ENCODE peak calls at places on chromosome 21, in nine cellular contexts. One of them, this sample, is unnamed. For H3K4me1, the result is how much of the 10 kb centered on the place peaks cover.

GRCh38 chr21:45405819-45406762 is 1.1 kb downstream of the COL18A1 start:
- DNase-seq in hepatocyte: peak
- DNase-seq in upper lobe of left lung: peak
- DNase-seq in left ventricle myocardium inferior: peak
- DNase-seq in K562: peak
- DNase-seq in GM23248: peak
- DNase-seq in upper lobe of right lung: no peak
- DNase-seq in adrenal gland: peak
- DNase-seq in uterus: no peak
- DNase-seq in this sample: no peak

GRCh38 chr21:36718951-36719501 is 20.1 kb downstream of the SIM2 start:
- DNase-seq in hepatocyte: no peak
- DNase-seq in upper lobe of left lung: peak
- DNase-seq in left ventricle myocardium inferior: no peak
- DNase-seq in K562: peak
- DNase-seq in GM23248: peak
- DNase-seq in upper lobe of right lung: peak
- DNase-seq in adrenal gland: no peak
- DNase-seq in uterus: no peak
- DNase-seq in this sample: peak

GRCh38 chr21:45067462-45068285 is 6.7 kb upstream of the ADARB1 start:
- DNase-seq in hepatocyte: no peak
- DNase-seq in upper lobe of left lung: no peak
- DNase-seq in left ventricle myocardium inferior: no peak
- DNase-seq in K562: peak
- DNase-seq in GM23248: no peak
- DNase-seq in upper lobe of right lung: no peak
- DNase-seq in adrenal gland: no peak
- DNase-seq in uterus: no peak
- DNase-seq in this sample: no peak

GRCh38 chr21:27045281-27045985 is 78.5 kb upstream of the ADAMTS5 start:
- DNase-seq in hepatocyte: no peak
- DNase-seq in upper lobe of left lung: no peak
- DNase-seq in left ventricle myocardium inferior: no peak
- DNase-seq in K562: no peak
- DNase-seq in GM23248: peak
- DNase-seq in upper lobe of right lung: no peak
- DNase-seq in adrenal gland: no peak
- DNase-seq in uterus: peak
- DNase-seq in this sample: no peak

GRCh38 chr21:46639489-46640386 is 4.3 kb downstream of the PRMT2 start:
- DNase-seq in hepatocyte: no peak
- DNase-seq in upper lobe of left lung: no peak
- DNase-seq in left ventricle myocardium inferior: no peak
- DNase-seq in K562: no peak
- DNase-seq in GM23248: peak
- DNase-seq in upper lobe of right lung: no peak
- DNase-seq in adrenal gland: no peak
- DNase-seq in uterus: no peak
- DNase-seq in this sample: no peak

GRCh38 chr21:24163539-24163938 is 1443.7 kb downstream of the MRPL39 start:
- DNase-seq in hepatocyte: no peak
- DNase-seq in upper lobe of left lung: no peak
- DNase-seq in left ventricle myocardium inferior: no peak
- DNase-seq in K562: no peak
- DNase-seq in GM23248: no peak
- DNase-seq in upper lobe of right lung: no peak
- DNase-seq in adrenal gland: no peak
- DNase-seq in uterus: no peak
- DNase-seq in this sample: no peak

GRCh38 chr21:29465528-29465927 is 166.8 kb downstream of the BACH1 start:
- DNase-seq in hepatocyte: no peak
- DNase-seq in upper lobe of left lung: no peak
- DNase-seq in left ventricle myocardium inferior: no peak
- DNase-seq in K562: no peak
- DNase-seq in GM23248: no peak
- DNase-seq in upper lobe of right lung: no peak
- DNase-seq in adrenal gland: no peak
- DNase-seq in uterus: no peak
- DNase-seq in this sample: no peak

GRCh38 chr21:37732927-37733326 is 183.3 kb downstream of the KCNJ6 start:
- DNase-seq in hepatocyte: no peak
- DNase-seq in upper lobe of left lung: no peak
- DNase-seq in left ventricle myocardium inferior: no peak
- DNase-seq in K562: no peak
- DNase-seq in GM23248: no peak
- DNase-seq in upper lobe of right lung: no peak
- DNase-seq in adrenal gland: no peak
- DNase-seq in uterus: no peak
- DNase-seq in this sample: no peak

GRCh38 chr21:45469273-45470086 is 64.5 kb downstream of the COL18A1 start:
- DNase-seq in hepatocyte: peak
- DNase-seq in upper lobe of left lung: peak
- DNase-seq in left ventricle myocardium inferior: peak
- DNase-seq in K562: no peak
- DNase-seq in GM23248: no peak
- DNase-seq in upper lobe of right lung: peak
- DNase-seq in adrenal gland: no peak
- DNase-seq in uterus: no peak
- DNase-seq in this sample: no peak

GRCh38 chr21:45950740-45951515 is 30.6 kb upstream of the COL6A1 start:
- DNase-seq in hepatocyte: peak
- DNase-seq in upper lobe of left lung: peak
- DNase-seq in left ventricle myocardium inferior: peak
- DNase-seq in K562: no peak
- DNase-seq in GM23248: peak
- DNase-seq in upper lobe of right lung: no peak
- DNase-seq in adrenal gland: no peak
- DNase-seq in uterus: peak
- DNase-seq in this sample: no peak

GRCh38 chr21:33308586-33309490 is 15.9 kb upstream of the IFNAR1 start:
- DNase-seq in hepatocyte: no peak
- DNase-seq in upper lobe of left lung: no peak
- DNase-seq in left ventricle myocardium inferior: no peak
- DNase-seq in K562: peak
- DNase-seq in GM23248: no peak
- DNase-seq in upper lobe of right lung: no peak
- DNase-seq in adrenal gland: no peak
- DNase-seq in uterus: no peak
- DNase-seq in this sample: no peak

GRCh38 chr21:41139951-41140350 is 28.0 kb upstream of the BACE2 start:
- DNase-seq in hepatocyte: no peak
- DNase-seq in upper lobe of left lung: no peak
- DNase-seq in left ventricle myocardium inferior: no peak
- DNase-seq in K562: no peak
- DNase-seq in GM23248: no peak
- DNase-seq in upper lobe of right lung: no peak
- DNase-seq in adrenal gland: no peak
- DNase-seq in uterus: no peak
- DNase-seq in this sample: no peak

GRCh38 chr21:46109251-46110221 is 11.6 kb downstream of the COL6A2 start:
- DNase-seq in hepatocyte: no peak
- DNase-seq in upper lobe of left lung: peak
- DNase-seq in left ventricle myocardium inferior: no peak
- DNase-seq in K562: no peak
- DNase-seq in GM23248: no peak
- DNase-seq in upper lobe of right lung: peak
- DNase-seq in adrenal gland: no peak
- DNase-seq in uterus: no peak
- DNase-seq in this sample: peak

GRCh38 chr21:45291613-45292398 is 4.1 kb upstream of the POFUT2 start:
- DNase-seq in hepatocyte: peak
- DNase-seq in upper lobe of left lung: peak
- DNase-seq in left ventricle myocardium inferior: no peak
- DNase-seq in K562: no peak
- DNase-seq in GM23248: no peak
- DNase-seq in upper lobe of right lung: peak
- DNase-seq in adrenal gland: peak
- DNase-seq in uterus: no peak
- DNase-seq in this sample: peak

GRCh38 chr21:37263827-37264226 is 3.3 kb downstream of the VPS26C start:
- DNase-seq in hepatocyte: no peak
- DNase-seq in upper lobe of left lung: no peak
- DNase-seq in left ventricle myocardium inferior: no peak
- DNase-seq in K562: peak
- DNase-seq in GM23248: peak
- DNase-seq in upper lobe of right lung: no peak
- DNase-seq in adrenal gland: peak
- DNase-seq in uterus: no peak
- DNase-seq in this sample: no peak

GRCh38 chr21:15241997-15242767 is 177.4 kb upstream of the NRIP1 start:
- DNase-seq in hepatocyte: no peak
- DNase-seq in upper lobe of left lung: no peak
- DNase-seq in left ventricle myocardium inferior: no peak
- DNase-seq in K562: no peak
- DNase-seq in GM23248: no peak
- DNase-seq in upper lobe of right lung: no peak
- DNase-seq in adrenal gland: no peak
- DNase-seq in uterus: no peak
- DNase-seq in this sample: no peak

GRCh38 chr21:38869946-38870345 is 64.2 kb downstream of the ETS2 start:
- DNase-seq in hepatocyte: peak
- DNase-seq in upper lobe of left lung: no peak
- DNase-seq in left ventricle myocardium inferior: no peak
- DNase-seq in K562: no peak
- DNase-seq in GM23248: peak
- DNase-seq in upper lobe of right lung: no peak
- DNase-seq in adrenal gland: no peak
- DNase-seq in uterus: no peak
- DNase-seq in this sample: no peak

GRCh38 chr21:21412096-21412495 is 413.9 kb downstream of the NCAM2 start:
- DNase-seq in hepatocyte: no peak
- DNase-seq in upper lobe of left lung: no peak
- DNase-seq in left ventricle myocardium inferior: no peak
- DNase-seq in K562: no peak
- DNase-seq in GM23248: no peak
- DNase-seq in upper lobe of right lung: no peak
- DNase-seq in adrenal gland: no peak
- DNase-seq in uterus: no peak
- DNase-seq in this sample: no peak

GRCh38 chr21:31530918-31531705 is 128.4 kb upstream of the SOD1 start:
- DNase-seq in hepatocyte: peak
- DNase-seq in upper lobe of left lung: no peak
- DNase-seq in left ventricle myocardium inferior: no peak
- DNase-seq in K562: no peak
- DNase-seq in GM23248: peak
- DNase-seq in upper lobe of right lung: peak
- DNase-seq in adrenal gland: no peak
- DNase-seq in uterus: no peak
- DNase-seq in this sample: no peak

DNA sequence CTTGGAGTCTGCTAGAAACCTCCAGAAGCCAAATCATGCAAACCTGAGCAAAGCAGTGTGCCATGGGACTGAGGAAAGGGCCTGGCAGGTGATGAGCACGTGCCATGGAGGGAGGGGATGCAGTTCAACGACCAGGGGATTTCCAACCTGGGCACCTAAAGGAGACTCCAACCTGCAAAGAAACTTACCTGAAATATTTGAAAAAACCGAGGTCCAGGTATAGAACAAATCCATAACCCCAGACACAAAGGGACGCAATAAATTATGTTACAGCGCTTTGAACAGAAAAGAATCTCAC is 8.9 kb downstream of the UBASH3A start:
- DNase-seq in hepatocyte: no peak
- DNase-seq in upper lobe of left lung: no peak
- DNase-seq in left ventricle myocardium inferior: no peak
- DNase-seq in K562: no peak
- DNase-seq in GM23248: no peak
- DNase-seq in upper lobe of right lung: no peak
- DNase-seq in adrenal gland: no peak
- DNase-seq in uterus: no peak
- DNase-seq in this sample: no peak
- H3K4me1 ChIP-seq in hepatocyte: under half
- H3K4me1 ChIP-seq in upper lobe of left lung: under half
- H3K4me1 ChIP-seq in left ventricle myocardium inferior: under half
- H3K4me1 ChIP-seq in K562: under half
- H3K4me1 ChIP-seq in GM23248: under half
- H3K4me1 ChIP-seq in upper lobe of right lung: under half
- H3K4me1 ChIP-seq in adrenal gland: under half
- H3K4me1 ChIP-seq in uterus: under half
- H3K4me1 ChIP-seq in this sample: under half

DNA sequence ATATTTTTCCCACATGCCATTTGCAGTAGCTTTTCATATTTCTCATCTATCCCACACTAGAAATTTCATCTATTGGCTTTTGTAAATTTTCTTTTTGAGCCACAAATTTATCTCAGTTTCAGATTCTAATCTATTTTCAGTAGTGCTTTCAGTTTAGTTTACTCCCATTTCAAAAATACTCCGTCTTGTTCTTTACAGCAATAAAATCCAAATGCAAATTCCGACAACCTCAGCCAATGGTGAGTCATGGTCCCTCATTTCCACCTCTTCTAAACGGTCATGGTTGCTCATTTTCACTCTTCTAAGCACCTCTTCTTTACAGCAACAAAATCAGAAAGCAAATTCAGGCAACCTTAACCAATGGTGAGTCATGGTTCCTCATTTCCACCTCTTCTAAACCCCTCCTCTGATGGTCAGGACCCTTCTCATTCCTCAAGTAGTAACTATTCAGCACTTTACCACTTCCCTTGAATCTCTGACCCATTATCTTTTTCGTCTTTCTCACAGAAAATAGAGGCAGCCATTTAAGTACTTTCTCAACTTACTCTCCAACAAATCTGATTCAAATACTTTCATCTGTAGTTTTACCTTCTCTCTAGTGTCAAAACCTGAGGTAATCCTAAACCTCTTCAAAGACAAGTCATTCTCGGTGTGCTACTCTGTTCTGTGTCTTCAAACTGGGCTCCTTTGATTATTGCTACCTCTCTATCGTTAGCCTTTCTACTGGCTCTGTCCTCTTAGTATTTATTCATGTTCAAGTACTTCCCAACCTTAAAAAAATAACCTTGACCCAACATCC is 34.4 kb downstream of the C21orf91 start:
- DNase-seq in hepatocyte: no peak
- DNase-seq in upper lobe of left lung: no peak
- DNase-seq in left ventricle myocardium inferior: no peak
- DNase-seq in K562: no peak
- DNase-seq in GM23248: no peak
- DNase-seq in upper lobe of right lung: no peak
- DNase-seq in adrenal gland: no peak
- DNase-seq in uterus: no peak
- DNase-seq in this sample: no peak
- H3K4me1 ChIP-seq in hepatocyte: under half
- H3K4me1 ChIP-seq in upper lobe of left lung: under half
- H3K4me1 ChIP-seq in left ventricle myocardium inferior: under half
- H3K4me1 ChIP-seq in K562: under half
- H3K4me1 ChIP-seq in GM23248: under half
- H3K4me1 ChIP-seq in upper lobe of right lung: under half
- H3K4me1 ChIP-seq in adrenal gland: under half
- H3K4me1 ChIP-seq in uterus: under half
- H3K4me1 ChIP-seq in this sample: under half

GRCh38 chr21:34593423-34593822 is 21.5 kb downstream of the RCAN1 start:
- DNase-seq in hepatocyte: no peak
- DNase-seq in upper lobe of left lung: no peak
- DNase-seq in left ventricle myocardium inferior: no peak
- DNase-seq in K562: no peak
- DNase-seq in GM23248: no peak
- DNase-seq in upper lobe of right lung: no peak
- DNase-seq in adrenal gland: no peak
- DNase-seq in uterus: no peak
- DNase-seq in this sample: no peak
- H3K4me1 ChIP-seq in hepatocyte: under half
- H3K4me1 ChIP-seq in upper lobe of left lung: under half
- H3K4me1 ChIP-seq in left ventricle myocardium inferior: half or more
- H3K4me1 ChIP-seq in K562: under half
- H3K4me1 ChIP-seq in GM23248: under half
- H3K4me1 ChIP-seq in upper lobe of right lung: under half
- H3K4me1 ChIP-seq in adrenal gland: under half
- H3K4me1 ChIP-seq in uterus: under half
- H3K4me1 ChIP-seq in this sample: under half

GRCh38 chr21:44018813-44019567 is 6.9 kb downstream of the TRAPPC10 start:
- DNase-seq in hepatocyte: no peak
- DNase-seq in upper lobe of left lung: no peak
- DNase-seq in left ventricle myocardium inferior: no peak
- DNase-seq in K562: peak
- DNase-seq in GM23248: no peak
- DNase-seq in upper lobe of right lung: no peak
- DNase-seq in adrenal gland: peak
- DNase-seq in uterus: no peak
- DNase-seq in this sample: peak
- H3K4me1 ChIP-seq in hepatocyte: under half
- H3K4me1 ChIP-seq in upper lobe of left lung: under half
- H3K4me1 ChIP-seq in left ventricle myocardium inferior: half or more
- H3K4me1 ChIP-seq in K562: half or more
- H3K4me1 ChIP-seq in GM23248: under half
- H3K4me1 ChIP-seq in upper lobe of right lung: under half
- H3K4me1 ChIP-seq in adrenal gland: under half
- H3K4me1 ChIP-seq in uterus: under half
- H3K4me1 ChIP-seq in this sample: under half

This sample was measured in suprapubic skin.